ENCODE peak calls at places on chromosomes 1 and 21, in four cellular contexts. E is HCT116, N is ovary, T is testis. O is an unnamed sample. For H3K27me3, the result is how much of the 10 kb centered on the place peaks cover.

GRCh38 chr1:236147068-236147467 is 4.7 kb downstream of the GPR137B start:
- DNase-seq in T (no peak), E (no peak), N (no peak), O (peak)

GRCh38 chr1:196669693-196670092 is 17.9 kb downstream of the CFH start:
- DNase-seq in E (no peak), T (no peak), N (no peak), O (no peak)

GRCh38 chr1:21012937-21013336 is 163.8 kb downstream of the EIF4G3 start:
- DNase-seq in N (no peak), E (no peak), T (no peak), O (peak)

GRCh38 chr1:164635074-164635783 is 76.2 kb downstream of the PBX1 start:
- DNase-seq in N (no peak), E (no peak), T (no peak), O (no peak)

GRCh38 chr1:226128487-226129075 is 58.0 kb downstream of the ACBD3 start:
- DNase-seq in T (no peak), N (no peak), E (no peak), O (peak)

GRCh38 chr21:41477641-41478318 is 30.2 kb downstream of the TMPRSS2 start:
- DNase-seq in E (no peak), T (peak), N (no peak), O (peak)

GRCh38 chr1:59455206-59455605 is 158.3 kb downstream of the FGGY start:
- DNase-seq in E (no peak), T (no peak), N (no peak), O (no peak)

GRCh38 chr1:115456441-115456961 is 118.5 kb upstream of the NGF start:
- DNase-seq in N (no peak), T (no peak), E (no peak), O (peak)

GRCh38 chr1:77484926-77485325 is 197.5 kb downstream of the ZZZ3 start:
- DNase-seq in E (no peak), N (no peak), T (no peak), O (no peak)

GRCh38 chr21:46557919-46558392 is 46.9 kb downstream of the S100B start:
- DNase-seq in E (no peak), T (no peak), N (no peak), O (no peak)

GRCh38 chr1:63557365-63557987 is 34.2 kb downstream of the EFCAB7 start:
- DNase-seq in T (peak), E (peak), N (no peak), O (peak)

GRCh38 chr1:222464841-222465210 is 83.1 kb downstream of the HHIPL2 start:
- DNase-seq in T (peak), N (peak), E (peak), O (peak)

GRCh38 chr1:178534137-178534868 is 21.4 kb downstream of the TEX35 start:
- DNase-seq in T (no peak), E (no peak), N (no peak), O (no peak)

GRCh38 chr21:15894596-15894995 is 164.8 kb downstream of the USP25 start:
- DNase-seq in T (no peak), E (no peak), N (no peak), O (no peak)

GRCh38 chr1:177800386-177801058 is 169.3 kb downstream of the SEC16B start:
- DNase-seq in E (no peak), N (no peak), T (no peak), O (no peak)

GRCh38 chr1:60088620-60089155 is 15.1 kb upstream of the C1orf87 start:
- DNase-seq in E (no peak), N (no peak), T (no peak), O (no peak)

GRCh38 chr1:206578115-206578935 is 33.9 kb downstream of the EIF2D start:
- DNase-seq in T (no peak), N (no peak), E (no peak), O (no peak)

GRCh38 chr1:115051850-115052249 is 22.2 kb downstream of the TSHB start:
- DNase-seq in N (no peak), T (no peak), E (no peak), O (no peak)

GRCh38 chr1:13604191-13604590 is 20.6 kb downstream of the PDPN start:
- DNase-seq in T (no peak), N (no peak), E (no peak), O (no peak)

GRCh38 chr1:218425647-218426342 is 80.7 kb downstream of the TGFB2 start:
- DNase-seq in N (no peak), T (no peak), E (no peak), O (no peak)

GRCh38 chr1:214003233-214003632 is 15.5 kb downstream of the PROX1 start:
- DNase-seq in E (no peak), T (no peak), N (no peak), O (no peak)

GRCh38 chr1:12585536-12585935 is 32.5 kb downstream of the DHRS3 start:
- DNase-seq in T (no peak), N (no peak), E (no peak), O (no peak)

GRCh38 chr1:32023351-32023750 is 9.7 kb downstream of the KHDRBS1 start:
- DNase-seq in E (no peak), T (no peak), N (no peak), O (no peak)

GRCh38 chr1:58815069-58815679 is 31.3 kb upstream of the JUN start:
- DNase-seq in T (peak), N (peak), E (peak), O (peak)

GRCh38 chr1:109371271-109371739 is 26.4 kb downstream of the SORT1 start:
- DNase-seq in N (no peak), E (no peak), T (no peak), O (peak)

GRCh38 chr1:190169311-190170067 is 308.2 kb downstream of the BRINP3 start:
- DNase-seq in N (no peak), T (no peak), E (no peak), O (no peak)

GRCh38 chr1:201740086-201740541 is 88.8 kb upstream of the IPO9 start:
- DNase-seq in N (no peak), E (no peak), T (no peak), O (no peak)

GRCh38 chr1:213984387-213985180 is 3.2 kb upstream of the PROX1 start:
- DNase-seq in T (no peak), N (no peak), E (no peak), O (peak)

GRCh38 chr1:214386333-214386732 is 105.4 kb downstream of the SMYD2 start:
- DNase-seq in E (no peak), N (no peak), T (no peak), O (no peak)

GRCh38 chr1:243730499-243731150 is 119.4 kb downstream of the AKT3 start:
- DNase-seq in N (no peak), E (no peak), T (no peak), O (no peak)

GRCh38 chr21:32914424-32915070 is 111.2 kb upstream of the OLIG2 start:
- DNase-seq in T (no peak), N (no peak), E (no peak), O (no peak)

GRCh38 chr1:58783993-58784757 is at the start of gene JUN:
- DNase-seq in E (peak), N (peak), T (peak), O (peak)

GRCh38 chr21:44002511-44002910 is 9.6 kb upstream of the TRAPPC10 start:
- DNase-seq in T (no peak), N (no peak), E (no peak), O (no peak)

GRCh38 chr1:93143729-93144229 is 36.4 kb downstream of the TMED5 start:
- DNase-seq in T (no peak), N (no peak), E (no peak), O (no peak)

GRCh38 chr1:182299728-182300581 is 91.6 kb downstream of the GLUL start:
- DNase-seq in N (peak), T (peak), E (no peak), O (no peak)

GRCh38 chr1:233360525-233361094 is 33.1 kb downstream of the MAP3K21 start:
- DNase-seq in E (no peak), T (no peak), N (no peak), O (no peak)

GRCh38 chr1:91827094-91828006 is 58.6 kb downstream of the TGFBR3 start:
- DNase-seq in N (no peak), T (no peak), E (no peak), O (no peak)

DNA sequence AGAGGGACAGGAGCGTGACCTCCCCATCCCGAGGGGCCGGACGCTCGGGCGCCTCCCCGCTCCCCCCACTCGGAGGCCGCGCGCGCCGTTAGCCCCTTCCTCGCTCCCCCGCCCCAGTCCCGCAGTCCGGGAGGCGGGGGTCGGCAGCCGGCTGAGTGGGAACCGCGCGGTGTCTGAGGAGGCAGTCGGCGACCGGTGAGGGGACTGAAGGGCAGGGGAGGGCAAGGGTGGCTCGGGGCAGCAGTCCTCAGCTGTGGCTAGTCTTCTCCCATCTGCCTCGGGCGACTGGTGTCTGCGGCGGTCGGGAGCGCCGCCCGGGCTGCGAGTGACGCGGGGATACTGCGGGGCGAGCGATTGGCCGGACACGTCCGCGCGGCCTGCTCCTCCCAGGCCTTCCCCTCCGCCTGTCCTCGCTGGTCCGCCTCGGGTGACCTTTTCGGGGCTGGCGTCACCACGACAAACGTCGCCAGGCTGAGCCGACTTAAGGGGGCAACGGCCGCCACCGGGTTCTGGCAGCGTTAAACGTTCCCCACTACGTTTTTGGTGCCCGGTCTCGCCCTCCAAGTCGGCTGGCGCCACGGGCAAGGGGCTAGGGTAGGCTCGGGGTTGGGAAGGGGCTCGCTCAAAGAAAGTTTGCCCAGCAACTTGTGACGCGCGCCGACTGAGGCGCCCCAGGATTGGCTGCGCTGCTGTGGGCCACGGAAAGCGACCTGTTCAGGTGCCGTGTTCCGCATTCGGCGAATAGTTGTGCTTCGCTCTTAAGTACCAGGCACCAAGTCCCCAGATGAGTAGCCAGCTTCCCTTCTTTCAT is 538 bp downstream of the ZNF672 start:
- DNase-seq in E (peak), T (peak), N (peak), O (peak)
- TF ChIP-seq POLR2A in E (no peak), T (no peak), N (peak), O (peak)

GRCh38 chr1:219544163-219544846 is 68.6 kb downstream of the ZC3H11B start:
- DNase-seq in N (no peak), T (no peak), E (no peak), O (no peak)
- TF ChIP-seq CTCF in N (no peak), T (no peak), E (peak), O (no peak)

GRCh38 chr21:36452281-36452680 is 27.6 kb downstream of the CLDN14 start:
- DNase-seq in T (no peak), E (no peak), N (no peak), O (no peak)
- H3K27me3 ChIP-seq in T (under half), E (under half), N (under half), O (under half)

GRCh38 chr1:43947890-43948437 is 1.2 kb downstream of the IPO13 start:
- DNase-seq in E (no peak), N (no peak), T (no peak), O (no peak)

GRCh38 chr1:43945898-43946243 is 879 bp upstream of the IPO13 start:
- DNase-seq in T (no peak), N (no peak), E (no peak), O (no peak)

GRCh38 chr1:43947061-43947889 is 525 bp downstream of the IPO13 start:
- DNase-seq in E (no peak), N (no peak), T (no peak), O (no peak)

GRCh38 chr1:43944860-43945259 is 1.9 kb upstream of the IPO13 start:
- DNase-seq in T (no peak), N (no peak), E (no peak), O (no peak)

GRCh38 chr1:43946244-43947060 is at the start of gene IPO13:
- DNase-seq in N (peak), E (peak), T (peak), O (peak)
- TF ChIP-seq POLR2A in N (peak), E (peak), T (peak), O (peak)

GRCh38 chr1:876428-876827 is 47.3 kb upstream of the SAMD11 start:
- DNase-seq in N (no peak), E (no peak), T (no peak), O (no peak)
- TF ChIP-seq CTCF in N (no peak), E (no peak), T (no peak), O (no peak)

DNA sequence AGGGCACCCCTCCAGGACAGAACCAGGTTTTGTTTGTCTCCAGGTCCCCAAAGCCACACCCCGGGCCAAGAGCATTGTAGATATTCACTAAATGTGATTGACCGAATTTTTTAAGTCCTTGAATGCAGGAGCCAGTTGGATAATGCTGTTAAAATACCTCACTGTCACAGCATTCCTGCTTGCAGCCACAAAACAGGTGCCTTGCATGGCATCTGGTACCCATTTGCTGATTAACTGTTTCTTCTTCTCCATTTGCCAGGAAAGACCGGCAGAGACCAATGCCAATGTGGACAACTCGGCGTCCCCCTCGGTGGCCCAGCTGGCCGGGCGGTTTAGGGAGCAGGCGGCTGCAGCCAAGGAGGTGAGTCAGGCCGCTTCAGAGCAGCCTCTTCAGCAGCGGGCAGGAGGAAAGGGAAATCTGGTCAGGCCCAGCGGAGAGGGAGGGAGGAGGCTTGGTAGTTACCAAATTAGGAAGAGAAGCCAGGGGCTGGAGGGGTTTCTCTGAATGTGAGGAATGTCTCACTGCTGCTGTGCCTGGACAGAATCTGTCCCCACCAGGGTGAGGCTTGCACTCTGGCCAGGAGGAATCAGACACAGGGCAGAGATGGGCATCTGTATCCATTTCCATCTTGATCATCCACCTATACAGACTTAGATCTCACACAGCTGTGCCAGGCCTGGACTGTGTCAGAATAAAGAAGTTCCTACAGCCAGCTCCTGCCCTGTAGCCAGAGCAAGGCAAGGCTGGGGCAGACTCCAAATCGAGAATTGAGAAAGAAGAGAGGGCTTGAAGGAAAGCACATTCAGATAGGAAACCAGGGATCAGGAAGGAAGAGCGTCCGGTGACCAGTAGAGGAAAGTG is 37.9 kb upstream of the MPZL1 start:
- DNase-seq in T (no peak), N (no peak), E (no peak), O (no peak)
- H3K27me3 ChIP-seq in T (under half), N (under half), E (under half), O (under half)

GRCh38 chr1:153513666-153514065 is 22.1 kb downstream of the S100A6 start:
- DNase-seq in N (no peak), E (no peak), T (no peak), O (no peak)

GRCh38 chr1:153518562-153518961 is 17.2 kb downstream of the S100A6 start:
- DNase-seq in N (no peak), E (no peak), T (no peak), O (no peak)

GRCh38 chr1:153519242-153519641 is 16.5 kb downstream of the S100A6 start:
- DNase-seq in N (no peak), T (no peak), E (no peak), O (no peak)

GRCh38 chr1:153513023-153513422 is 22.8 kb downstream of the S100A6 start:
- DNase-seq in E (no peak), N (no peak), T (no peak), O (no peak)

GRCh38 chr1:153515504-153516394 is 20.0 kb downstream of the S100A6 start:
- DNase-seq in T (no peak), E (no peak), N (no peak), O (no peak)
- TF ChIP-seq POLR2A in T (no peak), E (no peak), N (no peak), O (no peak)

GRCh38 chr1:29782846-29783500 is 546.7 kb downstream of the PTPRU start:
- DNase-seq in N (no peak), E (no peak), T (no peak), O (no peak)
- TF ChIP-seq CTCF in N (no peak), E (no peak), T (no peak), O (no peak)

DNA sequence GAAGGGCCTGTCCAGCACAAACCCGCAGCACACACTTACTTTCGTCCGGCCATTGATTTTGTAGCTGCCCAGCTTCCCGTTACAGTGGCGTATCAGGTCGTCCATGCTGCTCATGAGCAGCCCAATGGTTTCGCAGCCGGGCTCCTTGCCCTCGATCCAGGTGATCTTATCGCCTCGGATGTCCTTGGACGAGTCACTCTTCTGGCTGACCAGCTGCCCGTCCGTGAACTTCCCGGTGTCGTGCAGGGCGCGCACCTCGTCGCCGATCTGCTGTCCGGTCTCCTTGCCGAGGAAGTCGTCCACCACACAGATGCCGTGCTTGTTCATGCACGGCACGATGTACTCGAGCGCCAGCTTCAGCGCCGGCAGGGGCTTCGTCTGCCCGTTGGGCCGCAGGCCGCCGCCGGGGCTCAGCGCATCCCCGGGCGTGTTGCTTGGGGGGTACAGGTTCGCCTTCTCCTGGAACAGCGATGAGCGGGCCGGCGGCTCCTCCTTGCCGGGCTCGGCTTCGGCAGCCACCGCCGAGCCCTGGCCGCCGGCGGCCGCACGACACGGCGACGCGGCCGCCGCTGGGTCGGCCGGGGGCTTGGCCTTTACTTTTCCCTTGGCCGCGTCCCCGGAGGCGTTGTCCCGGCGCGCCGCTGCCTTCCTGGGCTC is 1.0 kb downstream of the EGLN1 start:
- DNase-seq in T (peak), N (peak), E (no peak), O (peak)
- H3K27me3 ChIP-seq in T (under half), N (under half), E (under half), O (under half)

O was measured in thyroid gland.